ENCODE peak calls at places on chromosome 14, in six cellular contexts. U is Caco-2, D is upper lobe of left lung, Z is A549, J is uterus, R is SK-N-SH. I is an unnamed sample. For H3K4me1, the result is how much of the 10 kb centered on the place peaks cover.

GRCh38 chr14:25400607-25401206 is 350.8 kb upstream of the STXBP6 start:
- DNase-seq in U (peak), D (peak), Z (no peak), J (no peak), R (peak), I (peak)

GRCh38 chr14:62662811-62663477 is 382.3 kb downstream of the KCNH5 start:
- DNase-seq in U (peak), D (peak), Z (no peak), J (no peak), R (no peak), I (peak)

GRCh38 chr14:75660238-75660629 is 442 bp downstream of the ERG28 start:
- DNase-seq in U (no peak), D (peak), Z (no peak), J (no peak), R (no peak), I (no peak)

GRCh38 chr14:54699087-54699530 is 132.2 kb downstream of the SAMD4A start:
- DNase-seq in U (no peak), D (peak), Z (no peak), J (no peak), R (no peak), I (peak)

GRCh38 chr14:25006961-25007795 is 42.8 kb downstream of the STXBP6 start:
- DNase-seq in U (peak), D (no peak), Z (peak), J (no peak), R (no peak), I (peak)

GRCh38 chr14:58426819-58427288 is 477 bp downstream of the TIMM9 start:
- DNase-seq in U (peak), D (peak), Z (peak), J (peak), R (peak), I (peak)

GRCh38 chr14:84237881-84238280 is 1292.1 kb upstream of the FLRT2 start:
- DNase-seq in U (no peak), D (no peak), Z (no peak), J (no peak), R (no peak), I (no peak)

GRCh38 chr14:20781805-20782204 is 737 bp downstream of the RNASE6 start:
- DNase-seq in U (no peak), D (no peak), Z (no peak), J (no peak), R (no peak), I (no peak)

GRCh38 chr14:61866932-61867920 is 105.0 kb downstream of the SNAPC1 start:
- DNase-seq in U (no peak), D (no peak), Z (no peak), J (no peak), R (no peak), I (no peak)

DNA sequence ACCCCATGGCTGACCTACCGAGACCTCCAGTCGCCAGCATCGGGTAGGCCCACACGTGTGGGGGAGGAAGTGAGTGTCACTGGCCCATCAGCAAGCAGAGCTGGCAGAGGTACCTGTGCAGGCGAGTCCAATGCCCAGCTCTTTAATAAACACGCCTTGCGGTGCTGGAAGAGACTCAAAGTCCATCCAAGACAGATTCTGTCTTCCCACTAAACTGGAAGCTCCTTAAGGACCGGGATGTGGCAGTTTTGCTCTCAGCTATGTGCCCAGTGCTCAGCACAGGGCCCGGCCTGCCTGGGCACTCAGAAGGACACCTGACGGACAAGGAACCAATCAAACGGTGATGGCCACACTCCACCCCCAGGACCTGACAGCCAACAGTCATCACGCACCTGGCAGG is 65.0 kb downstream of the ITPK1 start:
- DNase-seq in U (no peak), D (no peak), Z (no peak), J (no peak), R (no peak), I (no peak)
- H3K4me1 ChIP-seq in U (under half), D (under half), Z (half or more), J (under half), R (under half), I (under half)

GRCh38 chr14:56118611-56119181 is 485 bp downstream of the PELI2 start:
- DNase-seq in U (no peak), D (peak), Z (no peak), J (peak), R (peak), I (no peak)

GRCh38 chr14:56119221-56119967 is 1.2 kb downstream of the PELI2 start:
- DNase-seq in U (no peak), D (peak), Z (peak), J (peak), R (peak), I (peak)

GRCh38 chr14:56122306-56122705 is 4.1 kb downstream of the PELI2 start:
- DNase-seq in U (no peak), D (no peak), Z (no peak), J (no peak), R (no peak), I (no peak)

GRCh38 chr14:56121786-56122185 is 3.6 kb downstream of the PELI2 start:
- DNase-seq in U (no peak), D (no peak), Z (no peak), J (no peak), R (no peak), I (no peak)

DNA sequence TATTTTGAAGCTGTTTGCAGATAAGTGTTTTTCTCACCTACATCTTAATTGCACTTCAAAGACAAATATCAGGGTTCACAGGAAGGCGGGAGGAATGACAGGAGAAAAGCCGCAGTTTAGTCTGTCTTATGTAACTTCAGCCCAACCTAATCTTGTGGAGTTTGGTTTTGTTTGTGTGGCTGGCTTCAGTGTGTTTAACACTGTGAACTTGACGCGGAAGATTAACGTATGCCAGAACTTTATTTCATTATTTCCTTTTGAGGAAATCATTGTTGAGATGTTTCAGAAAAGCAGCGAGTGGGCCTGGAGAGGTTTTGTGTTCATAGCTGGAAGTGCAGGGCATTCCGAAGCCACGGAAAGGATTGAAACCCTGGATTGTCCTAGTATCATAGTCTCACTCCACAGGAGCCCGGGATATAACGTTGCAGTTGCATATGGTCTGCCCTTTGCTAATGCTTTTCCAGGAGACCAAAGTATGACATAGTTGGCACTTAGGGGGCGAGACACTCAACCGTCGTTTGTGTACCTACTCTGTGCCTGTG is 2.0 kb downstream of the PELI2 start:
- DNase-seq in U (no peak), D (peak), Z (no peak), J (no peak), R (peak), I (peak)
- TF ChIP-seq CTCF in U (no peak), D (no peak), Z (no peak), J (no peak), R (no peak), I (peak)

DNA sequence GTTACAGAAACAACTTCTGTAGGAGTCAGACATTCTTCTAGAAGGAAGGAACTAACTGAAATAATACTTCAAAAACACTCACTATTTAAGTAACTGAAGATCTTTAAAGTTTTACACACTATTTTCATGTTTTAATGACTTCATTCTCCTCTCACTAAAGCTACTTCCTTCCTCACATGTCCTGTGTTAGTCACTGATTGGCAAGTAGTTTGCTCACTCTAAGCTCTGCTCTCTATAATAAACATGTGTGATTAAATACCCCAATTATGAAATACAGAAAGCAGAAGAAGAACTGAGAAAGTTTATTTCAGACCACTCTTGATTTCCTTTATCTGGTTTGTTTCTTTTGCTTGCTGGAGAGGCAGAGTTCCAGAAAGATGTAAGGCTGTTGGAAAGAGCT is 521.9 kb upstream of the SEL1L start:
- DNase-seq in U (no peak), D (no peak), Z (no peak), J (no peak), R (no peak), I (no peak)
- H3K4me3 ChIP-seq in U (no peak), D (no peak), Z (no peak), J (no peak), R (no peak), I (no peak)

GRCh38 chr14:71711619-71712018 is 220.6 kb upstream of the RGS6 start:
- DNase-seq in U (no peak), D (no peak), Z (no peak), J (no peak), R (no peak), I (no peak)

GRCh38 chr14:71714225-71714624 is 218.0 kb upstream of the RGS6 start:
- DNase-seq in U (no peak), D (no peak), Z (no peak), J (no peak), R (no peak), I (no peak)

GRCh38 chr14:71713061-71713850 is 219.0 kb upstream of the RGS6 start:
- DNase-seq in U (no peak), D (no peak), Z (no peak), J (no peak), R (no peak), I (no peak)

GRCh38 chr14:71711131-71711530 is 221.1 kb upstream of the RGS6 start:
- DNase-seq in U (no peak), D (no peak), Z (no peak), J (no peak), R (no peak), I (no peak)

GRCh38 chr14:71712478-71712877 is 219.8 kb upstream of the RGS6 start:
- DNase-seq in U (no peak), D (no peak), Z (no peak), J (no peak), R (no peak), I (no peak)
- H3K4me1 ChIP-seq in U (under half), D (under half), Z (under half), J (under half), R (half or more), I (under half)

DNA sequence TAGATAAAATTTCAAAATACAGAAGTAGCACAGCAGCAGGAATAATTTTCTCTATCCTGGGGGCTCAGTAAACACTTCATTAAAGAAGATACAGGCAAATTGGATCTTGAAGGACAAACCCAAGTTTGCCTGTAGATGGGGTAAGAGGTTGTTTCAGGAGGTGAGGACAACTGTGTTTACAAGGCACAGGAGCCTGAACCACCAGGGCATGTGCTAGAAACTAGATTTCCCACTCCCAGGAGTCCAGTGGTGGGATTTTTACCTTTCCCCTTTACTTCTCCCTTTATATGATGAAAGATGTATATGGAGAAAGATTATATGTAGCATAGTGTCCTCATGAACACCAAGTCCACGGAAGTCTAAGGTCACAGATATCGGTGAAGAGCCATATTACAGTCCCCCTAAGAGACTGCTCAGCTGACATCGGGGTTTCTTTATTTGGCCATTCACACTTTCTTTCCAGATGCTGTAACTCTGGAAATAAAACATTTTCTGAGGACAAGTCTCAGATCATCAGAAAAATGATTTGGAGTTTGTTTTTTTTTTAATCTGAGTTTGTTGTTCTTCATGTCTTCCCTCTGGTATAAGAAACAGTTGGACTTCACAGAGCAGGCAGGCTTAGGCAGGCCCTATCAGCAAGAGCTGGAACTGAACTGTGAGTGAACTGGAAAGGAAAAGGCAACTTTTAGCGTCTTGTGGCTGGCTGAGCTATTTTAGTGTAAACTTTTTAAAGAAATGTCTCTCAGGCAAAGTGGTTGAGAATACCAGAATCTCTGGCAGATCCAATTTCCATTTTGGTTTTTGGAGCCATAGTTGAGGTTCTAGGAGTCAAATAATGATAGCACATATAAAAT is 8.0 kb upstream of the EVL start:
- DNase-seq in U (no peak), D (no peak), Z (peak), J (no peak), R (no peak), I (peak)
- TF ChIP-seq CTCF in U (peak), D (no peak), Z (peak), J (peak), R (peak), I (peak)

GRCh38 chr14:79511146-79511545 is 700.2 kb downstream of the DIO2 start:
- DNase-seq in U (no peak), D (no peak), Z (no peak), J (no peak), R (no peak), I (no peak)

GRCh38 chr14:79516009-79516408 is 695.3 kb downstream of the DIO2 start:
- DNase-seq in U (no peak), D (no peak), Z (no peak), J (no peak), R (peak), I (no peak)

GRCh38 chr14:79515158-79515557 is 696.1 kb downstream of the DIO2 start:
- DNase-seq in U (no peak), D (no peak), Z (no peak), J (no peak), R (no peak), I (no peak)

GRCh38 chr14:79514700-79515099 is 696.6 kb downstream of the DIO2 start:
- DNase-seq in U (peak), D (no peak), Z (no peak), J (no peak), R (no peak), I (peak)

GRCh38 chr14:79513446-79513845 is 697.9 kb downstream of the DIO2 start:
- DNase-seq in U (no peak), D (no peak), Z (no peak), J (no peak), R (no peak), I (no peak)
- H3K4me3 ChIP-seq in U (no peak), D (no peak), Z (no peak), J (no peak), R (no peak), I (no peak)

DNA sequence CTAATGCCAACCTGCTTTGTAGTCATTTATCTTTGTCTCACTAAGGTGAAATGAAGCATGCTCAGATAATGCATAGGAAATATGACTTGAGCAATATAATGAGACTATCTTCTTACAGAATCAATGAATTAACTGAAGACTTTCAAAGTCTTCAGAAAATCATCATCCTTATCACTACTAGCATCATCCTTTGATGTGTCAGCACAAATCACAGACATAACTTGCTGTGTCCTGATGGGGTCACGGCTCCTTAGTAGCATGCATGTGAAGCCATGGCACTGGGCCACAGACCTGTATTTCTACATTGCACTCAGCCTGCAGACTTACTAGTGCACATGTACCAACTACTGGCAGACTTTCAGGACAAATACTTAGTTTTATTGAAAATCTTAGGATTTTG is 18.9 kb downstream of the TMEM260 start:
- DNase-seq in U (no peak), D (no peak), Z (no peak), J (no peak), R (no peak), I (no peak)
- H3K4me1 ChIP-seq in U (under half), D (under half), Z (under half), J (under half), R (under half), I (under half)

GRCh38 chr14:46250113-46250703 is 401.4 kb downstream of the RPL10L start:
- DNase-seq in U (no peak), D (no peak), Z (peak), J (no peak), R (no peak), I (peak)
- TF ChIP-seq CTCF in U (peak), D (no peak), Z (peak), J (peak), R (peak), I (peak)

DNA sequence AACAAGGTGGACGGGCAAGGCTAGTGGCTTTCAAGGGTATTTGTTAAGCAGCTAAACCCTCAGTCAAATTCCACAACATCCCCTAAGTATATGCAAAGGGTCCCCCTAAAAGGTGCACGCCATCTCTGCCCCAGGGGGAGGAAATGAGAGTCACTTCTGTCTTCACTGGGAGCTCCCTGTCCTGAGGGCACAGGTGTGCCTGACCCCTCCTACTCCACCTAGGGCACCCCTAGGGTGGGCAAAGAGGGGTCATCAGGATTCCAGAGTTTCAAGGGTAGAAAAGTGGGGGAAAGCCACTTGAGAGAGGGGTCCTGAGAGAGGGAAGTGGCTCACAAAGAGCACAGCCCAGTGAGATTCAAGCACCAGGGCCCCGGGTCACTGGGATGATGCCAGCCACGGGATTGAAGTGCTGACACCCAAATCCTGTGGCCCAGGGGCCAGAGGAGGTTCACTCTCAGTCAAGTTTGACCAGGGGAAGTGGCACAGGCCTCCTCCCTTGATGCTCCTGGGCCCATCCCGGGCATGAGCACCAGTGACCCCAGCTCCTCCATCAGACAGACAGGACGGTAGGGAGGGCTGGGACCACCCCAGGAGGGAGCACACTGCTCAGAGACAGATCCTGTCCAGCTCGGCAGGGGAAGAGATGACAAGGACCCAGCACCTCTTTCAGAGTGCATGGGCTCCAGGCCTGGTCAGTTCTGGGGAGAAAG is 82.3 kb upstream of the BCL11B start:
- DNase-seq in U (no peak), D (no peak), Z (no peak), J (no peak), R (no peak), I (no peak)
- H3K4me3 ChIP-seq in U (no peak), D (no peak), Z (no peak), J (no peak), R (no peak), I (no peak)

GRCh38 chr14:99565383-99565782 is 38.6 kb downstream of the CCDC85C start:
- DNase-seq in U (no peak), D (no peak), Z (no peak), J (no peak), R (no peak), I (no peak)

GRCh38 chr14:99563749-99564129 is 40.3 kb downstream of the CCDC85C start:
- DNase-seq in U (no peak), D (no peak), Z (no peak), J (no peak), R (no peak), I (no peak)

GRCh38 chr14:99564903-99565259 is 39.1 kb downstream of the CCDC85C start:
- DNase-seq in U (no peak), D (no peak), Z (no peak), J (no peak), R (peak), I (no peak)

GRCh38 chr14:99562848-99563748 is 40.9 kb downstream of the CCDC85C start:
- DNase-seq in U (peak), D (peak), Z (peak), J (peak), R (peak), I (peak)

DNA sequence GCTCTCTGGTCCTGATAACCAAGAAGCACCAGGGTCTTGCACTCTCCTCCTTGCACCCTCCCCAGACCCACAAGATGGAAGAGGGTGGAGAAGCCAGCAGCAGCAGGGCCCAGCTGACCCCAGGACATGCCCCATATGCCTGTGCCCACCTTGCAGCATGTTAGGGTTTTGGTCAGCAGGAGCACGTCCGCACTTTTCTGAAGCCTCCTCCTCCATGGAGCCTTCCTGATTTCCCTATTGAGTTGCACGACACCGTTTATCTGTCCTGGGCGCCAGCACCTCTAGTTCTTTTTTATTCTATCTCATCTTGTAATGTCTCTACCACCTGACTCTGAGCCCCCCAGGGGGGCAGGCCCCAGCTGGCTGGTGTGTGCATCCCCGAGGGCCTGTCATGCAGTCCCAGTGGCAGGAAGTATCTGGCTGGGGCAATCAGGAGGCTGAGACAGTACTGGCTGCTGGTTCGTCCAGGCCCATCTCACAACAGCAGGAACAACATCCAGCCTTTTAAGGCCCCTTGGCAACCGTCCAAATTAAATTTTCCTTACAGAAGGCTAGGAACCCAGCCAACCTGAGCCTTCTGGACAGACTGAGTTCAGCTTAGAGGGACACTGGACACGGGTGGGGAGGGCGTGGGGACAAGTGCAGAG is 39.6 kb downstream of the CCDC85C start:
- DNase-seq in U (no peak), D (peak), Z (no peak), J (peak), R (peak), I (peak)
- H3K4me1 ChIP-seq in U (under half), D (under half), Z (half or more), J (under half), R (half or more), I (half or more)